ENCODE peak calls at places on chromosomes 7 and 10, in ten cellular contexts. Z is spleen, U is small intestine, W is ovary, T is trophoblast cell, M is breast epithelium, D is adrenal gland, H is AG10803, F is cardiac fibroblast, I is dorsolateral prefrontal cortex. A is an unnamed sample.

GRCh38 chr10:130179640-130180039 is 43.4 kb downstream of the GLRX3 start:
- DNase-seq in Z (no peak), U (peak; percentile 47), W (no peak), T (peak; percentile 46), M (no peak), D (peak; percentile 46), H (peak; percentile 70), F (peak; percentile 85), I (peak; percentile 51), A (peak; percentile 79)

GRCh38 chr7:30722671-30723070 is 29.3 kb upstream of the INMT start:
- DNase-seq in Z (peak; percentile 29), U (no peak), W (no peak), T (no peak), M (no peak), D (no peak), H (no peak), F (no peak), I (no peak), A (no peak)

GRCh38 chr10:131776496-131776895 is 124.3 kb upstream of the PPP2R2D start:
- DNase-seq in Z (no peak), U (no peak), W (no peak), T (no peak), M (no peak), D (no peak), H (no peak), F (no peak), I (peak; percentile 14), A (no peak)

GRCh38 chr7:28329616-28330373 is 82.5 kb upstream of the CREB5 start:
- DNase-seq in Z (no peak), U (no peak), W (no peak), T (no peak), M (no peak), D (no peak), H (peak; percentile 39), F (peak; percentile 41), I (no peak), A (no peak)

GRCh38 chr10:30114401-30114800 is 55.0 kb upstream of the JCAD start:
- DNase-seq in Z (no peak), U (no peak), W (no peak), T (no peak), M (no peak), D (no peak), H (no peak), F (no peak), I (no peak), A (no peak)

GRCh38 chr10:486668-487067 is 202.8 kb downstream of the DIP2C start:
- DNase-seq in Z (peak; percentile 76), U (no peak), W (peak; percentile 10), T (no peak), M (peak; percentile 10), D (peak; percentile 18), H (no peak), F (no peak), I (peak; percentile 25), A (no peak)

GRCh38 chr10:121722665-121723064 is 124.4 kb upstream of the FGFR2 start:
- DNase-seq in Z (no peak), U (no peak), W (no peak), T (no peak), M (no peak), D (no peak), H (peak; percentile 13), F (peak; percentile 23), I (no peak), A (no peak)

GRCh38 chr7:55441668-55442305 is 76.7 kb downstream of the LANCL2 start:
- DNase-seq in Z (no peak), U (no peak), W (no peak), T (no peak), M (no peak), D (no peak), H (peak; percentile 88), F (peak; percentile 76), I (no peak), A (peak; percentile 76)

GRCh38 chr10:16653223-16653622 is 131.5 kb upstream of the C1QL3 start:
- DNase-seq in Z (no peak), U (no peak), W (no peak), T (no peak), M (no peak), D (no peak), H (no peak), F (no peak), I (no peak), A (no peak)

GRCh38 chr7:136136906-136137305 is 159.7 kb upstream of the MTPN start:
- DNase-seq in Z (no peak), U (no peak), W (no peak), T (no peak), M (no peak), D (no peak), H (no peak), F (no peak), I (no peak), A (no peak)

GRCh38 chr7:128869138-128869943 is 6.7 kb downstream of the ATP6V1F start:
- DNase-seq in Z (peak; percentile 86), U (peak; percentile 75), W (no peak), T (peak; percentile 66), M (no peak), D (peak; percentile 38), H (no peak), F (peak; percentile 25), I (no peak), A (peak; percentile 19)

GRCh38 chr7:128868624-128869137 is 6.0 kb downstream of the ATP6V1F start:
- DNase-seq in Z (no peak), U (no peak), W (no peak), T (no peak), M (no peak), D (no peak), H (no peak), F (no peak), I (no peak), A (no peak)

GRCh38 chr7:128871050-128871449 is 8.4 kb downstream of the ATP6V1F start:
- DNase-seq in Z (no peak), U (no peak), W (no peak), T (no peak), M (no peak), D (no peak), H (no peak), F (no peak), I (no peak), A (no peak)

GRCh38 chr7:128867842-128868623 is 5.4 kb downstream of the ATP6V1F start:
- DNase-seq in Z (no peak), U (peak; percentile 50), W (no peak), T (no peak), M (no peak), D (no peak), H (no peak), F (no peak), I (no peak), A (no peak)

DNA sequence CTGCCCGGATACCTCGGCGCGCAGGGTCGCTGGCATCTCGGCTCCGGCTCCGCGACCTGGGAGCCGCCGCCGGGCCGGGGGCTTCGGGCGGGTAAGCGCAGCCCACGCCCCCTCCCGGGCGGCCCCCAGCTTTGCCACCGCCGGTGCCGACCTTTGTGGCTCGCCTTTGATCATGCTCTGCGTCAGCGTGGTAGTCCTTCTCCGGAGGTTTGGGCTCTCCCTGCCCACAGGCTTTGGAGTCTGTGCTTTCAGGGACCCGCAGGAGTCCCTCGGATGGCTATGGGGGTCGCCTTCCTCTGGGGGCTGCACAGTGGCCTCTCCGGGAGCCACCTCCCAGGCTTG is 7.3 kb downstream of the ATP6V1F start:
- DNase-seq in Z (no peak), U (peak; percentile 23), W (no peak), T (no peak), M (no peak), D (no peak), H (no peak), F (no peak), I (no peak), A (no peak)
- H3K4me3 ChIP-seq in Z (peak overlapping the region; percentile 55), U (no peak overlapping the region), W (peak overlapping the region; percentile 33), T (no peak overlapping the region), M (peak overlapping the region; percentile 52), D (peak overlapping the region; percentile 18), H (no peak overlapping the region), F (no peak overlapping the region), I (peak overlapping the region; percentile 64), A (no peak overlapping the region)

GRCh38 chr10:74823791-74824183 is 2.6 kb upstream of the KAT6B start:
- DNase-seq in Z (no peak), U (no peak), W (no peak), T (no peak), M (no peak), D (no peak), H (no peak), F (no peak), I (no peak), A (no peak)
- H3K4me3 ChIP-seq in Z (no peak overlapping the region), U (no peak overlapping the region), W (no peak overlapping the region), T (no peak overlapping the region), M (no peak overlapping the region), D (no peak overlapping the region), H (peak overlapping the region; percentile 86), F (no peak overlapping the region), I (no peak overlapping the region), A (no peak overlapping the region)

DNA sequence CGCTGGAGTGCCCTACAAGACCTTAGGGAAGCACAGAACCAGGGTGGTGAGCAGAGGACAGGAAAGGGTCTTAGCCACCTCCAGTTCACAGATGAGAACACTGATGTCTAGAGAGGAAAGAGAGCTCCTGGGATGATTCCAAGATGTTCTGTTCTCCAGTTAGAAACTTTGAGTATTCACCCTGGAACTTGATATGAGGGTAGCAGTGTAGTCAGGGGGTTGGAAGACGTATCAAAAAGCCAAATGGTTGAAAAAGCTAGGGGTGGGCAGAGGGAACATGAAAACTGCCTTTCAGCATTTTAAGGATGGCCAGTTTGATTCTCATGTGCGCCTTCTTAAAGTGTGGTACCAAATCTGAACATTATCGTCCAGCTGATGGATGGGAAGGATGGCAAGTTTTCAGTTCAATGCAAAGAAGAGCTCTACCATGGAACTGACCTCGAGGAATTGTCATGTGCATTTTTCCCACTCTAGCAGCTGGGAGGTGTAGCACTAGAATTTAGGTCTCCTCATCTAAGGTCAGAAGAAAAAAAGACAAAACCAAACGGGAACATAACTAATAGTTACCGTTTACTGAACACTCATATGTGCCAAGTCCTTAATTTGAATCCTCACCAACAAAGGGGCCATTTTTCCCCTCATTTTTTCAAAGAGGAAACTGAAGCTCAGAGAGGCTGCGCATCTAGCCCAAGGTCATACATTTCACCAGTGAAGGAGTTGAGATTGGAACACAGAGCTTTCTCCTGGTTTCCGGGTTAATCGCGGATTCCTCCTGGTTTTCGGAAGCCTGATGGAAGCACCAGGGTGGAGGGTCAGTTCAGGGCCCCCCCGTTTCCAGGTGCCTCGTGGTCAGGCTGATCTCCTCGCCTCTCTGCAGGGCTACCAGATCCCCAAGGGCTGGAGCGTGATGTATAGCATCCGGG is 6.0 kb upstream of the CYP26A1 start:
- DNase-seq in Z (no peak), U (no peak), W (no peak), T (no peak), M (no peak), D (no peak), H (no peak), F (no peak), I (no peak), A (no peak)
- H3K4me3 ChIP-seq in Z (no peak overlapping the region), U (no peak overlapping the region), W (no peak overlapping the region), T (no peak overlapping the region), M (no peak overlapping the region), D (no peak overlapping the region), H (no peak overlapping the region), F (no peak overlapping the region), I (peak overlapping the region; percentile 19), A (no peak overlapping the region)

DNA sequence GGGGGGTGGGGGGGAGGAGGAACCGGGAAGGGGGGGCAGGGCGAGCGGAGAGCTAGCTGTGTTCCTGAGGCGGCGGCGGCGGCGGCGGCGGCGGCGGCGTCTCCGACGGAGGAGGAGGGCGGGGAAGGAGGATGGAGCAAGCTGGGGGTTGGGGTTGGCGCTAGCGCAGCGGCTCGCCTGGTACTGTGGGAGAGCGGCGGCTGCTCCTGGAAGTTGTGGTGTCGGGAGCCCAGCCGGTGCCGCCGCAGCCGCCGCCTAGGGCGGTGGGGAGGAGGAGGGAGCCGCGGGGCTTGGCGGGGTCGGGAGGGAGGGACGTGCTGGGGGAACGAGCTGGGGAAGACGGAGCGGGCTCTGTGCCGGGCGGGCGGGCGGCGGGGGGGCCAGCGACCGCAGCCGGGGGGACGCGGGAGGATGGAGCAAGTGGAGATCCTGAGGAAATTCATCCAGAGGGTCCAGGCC is at the start of gene PTPN12:
- DNase-seq in Z (no peak), U (no peak), W (peak; percentile 76), T (peak; percentile 83), M (no peak), D (no peak), H (no peak), F (no peak), I (peak; percentile 42), A (no peak)
- H3K4me3 ChIP-seq in Z (peak within 1 kb of the TSS; percentile 96), U (peak within 1 kb of the TSS; percentile 95), W (peak within 1 kb of the TSS; percentile 92), T (peak within 1 kb of the TSS; percentile 85), M (peak within 1 kb of the TSS; percentile 95), D (peak within 1 kb of the TSS; percentile 78), H (peak within 1 kb of the TSS; percentile 100), F (peak within 1 kb of the TSS; percentile 91), I (peak within 1 kb of the TSS; percentile 88), A (peak within 1 kb of the TSS; percentile 65)